ENCODE peak calls at places on chromosomes 13 and 19, in seven cellular contexts. B is CD8-positive, alpha-beta T cell; Q is RWPE2; C is breast epithelium; E is colonic mucosa; O is neural progenitor cell; A is psoas muscle. Z is an unnamed sample.

GRCh38 chr19:46975918-46976782 is 43.5 kb upstream of the NPAS1 start:
- DNase-seq in B (no peak), Q (no peak), C (peak; percentile 92), E (peak; percentile 73), O (peak; percentile 84), A (peak; percentile 99), Z (peak; percentile 86)

GRCh38 chr13:80074143-80074752 is 266.7 kb downstream of the SPRY2 start:
- DNase-seq in B (no peak), Q (no peak), C (no peak), E (no peak), O (no peak), A (no peak), Z (no peak)

GRCh38 chr19:53158119-53158656 is 665 bp downstream of the ZNF347 start:
- DNase-seq in B (no peak), Q (no peak), C (peak; percentile 18), E (peak; percentile 52), O (peak; percentile 67), A (peak; percentile 63), Z (no peak)

GRCh38 chr19:33627962-33628839 is 6.4 kb downstream of the CHST8 start:
- DNase-seq in B (no peak), Q (no peak), C (no peak), E (no peak), O (no peak), A (no peak), Z (no peak)

GRCh38 chr13:73428137-73428536 is 369.3 kb downstream of the KLF5 start:
- DNase-seq in B (no peak), Q (no peak), C (no peak), E (no peak), O (no peak), A (no peak), Z (no peak)

GRCh38 chr13:31885994-31886393 is 145.6 kb upstream of the FRY start:
- DNase-seq in B (no peak), Q (no peak), C (no peak), E (no peak), O (peak; percentile 13), A (no peak), Z (peak; percentile 42)

GRCh38 chr19:47603706-47604310 is 5.1 kb upstream of the BICRA start:
- DNase-seq in B (no peak), Q (no peak), C (no peak), E (no peak), O (no peak), A (no peak), Z (no peak)

GRCh38 chr19:5691930-5692784 is 2.1 kb downstream of the RPL36 start:
- DNase-seq in B (no peak), Q (no peak), C (no peak), E (no peak), O (no peak), A (no peak), Z (no peak)

GRCh38 chr19:17455711-17456123 is 5.0 kb downstream of the NXNL1 start:
- DNase-seq in B (no peak), Q (no peak), C (no peak), E (no peak), O (peak; percentile 37), A (no peak), Z (no peak)

GRCh38 chr19:29945433-29945832 is 3.4 kb downstream of the URI1 start:
- DNase-seq in B (no peak), Q (no peak), C (no peak), E (no peak), O (no peak), A (no peak), Z (no peak)

GRCh38 chr19:23774156-23774971 is 15.7 kb upstream of the ZNF681 start:
- DNase-seq in B (no peak), Q (no peak), C (no peak), E (no peak), O (no peak), A (no peak), Z (no peak)

GRCh38 chr19:10603873-10604459 is 16.9 kb upstream of the AP1M2 start:
- DNase-seq in B (no peak), Q (no peak), C (no peak), E (no peak), O (peak; percentile 9), A (no peak), Z (no peak)

GRCh38 chr19:38831142-38831605 is 420 bp downstream of the ECH1 start:
- DNase-seq in B (no peak), Q (no peak), C (peak; percentile 89), E (peak; percentile 88), O (peak; percentile 56), A (peak; percentile 87), Z (peak; percentile 91)

GRCh38 chr19:34269968-34270621 is 15.7 kb downstream of the GARRE1 start:
- DNase-seq in B (peak; percentile 60), Q (no peak), C (peak; percentile 63), E (peak; percentile 45), O (no peak), A (peak; percentile 64), Z (no peak)

GRCh38 chr19:39430675-39431593 is 4.8 kb downstream of the RPS16 start:
- DNase-seq in B (no peak), Q (no peak), C (no peak), E (peak; percentile 20), O (no peak), A (no peak), Z (peak; percentile 69)

GRCh38 chr19:27773318-27774094 is 1439.4 kb downstream of the UQCRFS1 start:
- DNase-seq in B (no peak), Q (no peak), C (no peak), E (no peak), O (no peak), A (no peak), Z (no peak)

GRCh38 chr13:90696254-90696653 is 651.2 kb upstream of the MIR17HG start:
- DNase-seq in B (no peak), Q (no peak), C (no peak), E (no peak), O (no peak), A (no peak), Z (no peak)

GRCh38 chr13:30235206-30235605 is 72.1 kb downstream of the KATNAL1 start:
- DNase-seq in B (no peak), Q (no peak), C (no peak), E (no peak), O (no peak), A (no peak), Z (no peak)

GRCh38 chr13:32824671-32825070 is 191.6 kb upstream of the KL start:
- DNase-seq in B (no peak), Q (peak; percentile 67), C (no peak), E (no peak), O (peak; percentile 16), A (no peak), Z (peak; percentile 80)

GRCh38 chr13:44238011-44238421 is 135.6 kb upstream of the SERP2 start:
- DNase-seq in B (no peak), Q (no peak), C (no peak), E (no peak), O (no peak), A (no peak), Z (no peak)

GRCh38 chr19:21474671-21475181 is 30.7 kb upstream of the ZNF429 start:
- DNase-seq in B (peak; percentile 62), Q (no peak), C (peak; percentile 77), E (peak; percentile 77), O (peak; percentile 82), A (peak; percentile 85), Z (no peak)

GRCh38 chr19:53196777-53197396 is 3.7 kb upstream of the ZNF665 start:
- DNase-seq in B (peak; percentile 99), Q (peak; percentile 91), C (peak; percentile 95), E (peak; percentile 98), O (peak; percentile 98), A (peak; percentile 98), Z (peak; percentile 82)

GRCh38 chr13:93450226-93450625 is 223.6 kb downstream of the GPC6 start:
- DNase-seq in B (no peak), Q (no peak), C (no peak), E (no peak), O (no peak), A (no peak), Z (no peak)

GRCh38 chr13:41854758-41855157 is 106.2 kb downstream of the VWA8 start:
- DNase-seq in B (no peak), Q (no peak), C (no peak), E (no peak), O (no peak), A (no peak), Z (no peak)

GRCh38 chr19:283395-283794 is 7.8 kb downstream of the PLPP2 start:
- DNase-seq in B (no peak), Q (no peak), C (no peak), E (no peak), O (no peak), A (peak; percentile 15), Z (no peak)

GRCh38 chr19:13920940-13921744 is 15.1 kb downstream of the CC2D1A start:
- DNase-seq in B (no peak), Q (no peak), C (no peak), E (no peak), O (peak; percentile 50), A (no peak), Z (peak; percentile 71)

GRCh38 chr13:98939552-98940306 is 38.1 kb downstream of the DOCK9 start:
- DNase-seq in B (no peak), Q (no peak), C (no peak), E (no peak), O (no peak), A (no peak), Z (no peak)

DNA sequence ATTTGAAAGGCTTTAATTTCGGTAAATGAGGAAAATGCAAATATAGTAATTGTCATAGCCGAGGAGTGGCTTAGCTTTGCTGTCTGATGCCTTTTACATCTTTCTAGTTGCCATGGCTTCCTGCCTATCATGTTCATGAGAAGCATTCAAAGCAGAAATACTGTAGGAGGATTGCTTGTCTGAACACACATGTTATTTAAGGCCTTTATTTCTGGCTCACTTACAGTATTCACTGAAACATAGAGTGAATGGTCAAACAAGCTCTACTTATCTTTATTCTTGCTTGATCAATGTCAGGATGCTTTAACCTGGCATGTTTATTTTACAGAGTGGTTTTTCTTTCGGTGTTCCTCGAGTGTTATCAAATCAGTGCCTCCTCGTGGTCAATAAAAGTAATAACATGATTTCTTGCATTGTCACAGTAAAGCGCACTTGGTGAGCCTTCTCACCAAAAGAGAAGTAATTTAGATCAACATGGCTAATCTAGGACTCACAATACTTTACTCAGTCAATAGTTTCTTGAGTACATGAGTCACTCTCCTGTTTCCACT is 73.5 kb upstream of the PCDH17 start:
- DNase-seq in B (no peak), Q (no peak), C (no peak), E (no peak), O (peak; percentile 67), A (no peak), Z (no peak)
- TF ChIP-seq CTCF in B (no peak), Q (no peak), C (no peak), E (no peak), O (peak; percentile 64), A (no peak), Z (peak; percentile 43)

GRCh38 chr19:35903550-35904179 is 1.3 kb downstream of the HCST start:
- DNase-seq in B (peak; percentile 87), Q (no peak), C (peak; percentile 78), E (peak; percentile 76), O (peak; percentile 69), A (peak; percentile 85), Z (peak; percentile 72)
- H3K4me1 ChIP-seq in B (peaks cover 31% of the 10 kb centered on the region), Q (peaks cover 6% of the 10 kb centered on the region), C (peaks cover 7% of the 10 kb centered on the region), E (no peaks in the 10 kb centered on the region), O (no peaks in the 10 kb centered on the region), A (peaks cover 1% of the 10 kb centered on the region), Z (peaks cover 7% of the 10 kb centered on the region)

GRCh38 chr13:87138856-87139255 is 532.3 kb upstream of the SLITRK5 start:
- DNase-seq in B (no peak), Q (no peak), C (no peak), E (no peak), O (no peak), A (no peak), Z (no peak)
- H3K9me3 ChIP-seq in B (no peaks in the 10 kb centered on the region), Q (no peaks in the 10 kb centered on the region), C (no peaks in the 10 kb centered on the region), E (no peaks in the 10 kb centered on the region), O (no peaks in the 10 kb centered on the region), A (peaks cover 2% of the 10 kb centered on the region), Z (no peaks in the 10 kb centered on the region)

GRCh38 chr19:1848399-1849131 is at the start of gene REXO1:
- DNase-seq in B (peak; percentile 97), Q (peak; percentile 86), C (peak; percentile 96), E (peak; percentile 99), O (peak; percentile 95), A (peak; percentile 97), Z (peak; percentile 96)
- TF ChIP-seq CTCF in B (peak; percentile 91), Q (peak; percentile 92), C (peak; percentile 90), E (peak; percentile 96), O (peak; percentile 93), A (peak; percentile 90), Z (peak; percentile 82)